ENCODE peak calls at places on chromosomes 12 and 14, in five cellular contexts. Q, D, S, M and V are unnamed samples.
A peak's percentile ranks its signal among the peaks of the same experiment; 100 is the strongest.

GRCh38 chr12:11743748-11744147 is 94.3 kb downstream of the ETV6 start:
- DNase-seq in Q (no peak), D (no peak), S (no peak), M (no peak), V (no peak)

GRCh38 chr12:117059156-117059555 is 40.1 kb downstream of the TESC start:
- DNase-seq in Q (no peak), D (no peak), S (no peak), M (no peak), V (no peak)

GRCh38 chr14:32710351-32711102 is 228.2 kb upstream of the NPAS3 start:
- DNase-seq in Q (no peak), D (peak; percentile 54), S (no peak), M (peak; percentile 66), V (peak; percentile 20)

GRCh38 chr14:54901380-54902142 is 1.1 kb downstream of the GCH1 start:
- DNase-seq in Q (no peak), D (no peak), S (no peak), M (no peak), V (no peak)

GRCh38 chr14:69054030-69054429 is 74.9 kb upstream of the ACTN1 start:
- DNase-seq in Q (no peak), D (no peak), S (no peak), M (no peak), V (no peak)

GRCh38 chr12:123954647-123955350 is 17.8 kb downstream of the CCDC92 start:
- DNase-seq in Q (no peak), D (no peak), S (no peak), M (no peak), V (no peak)

GRCh38 chr12:64270411-64270810 is 48.3 kb upstream of the KICS2 start:
- DNase-seq in Q (no peak), D (no peak), S (no peak), M (no peak), V (no peak)

GRCh38 chr14:91835920-91836843 is 31.2 kb downstream of the TC2N start:
- DNase-seq in Q (peak; percentile 18), D (no peak), S (no peak), M (peak; percentile 87), V (peak; percentile 88)

GRCh38 chr14:102605026-102605425 is 12.6 kb downstream of the RCOR1 start:
- DNase-seq in Q (peak; percentile 54), D (no peak), S (no peak), M (no peak), V (peak; percentile 90)

GRCh38 chr12:122862872-122863701 is 27.8 kb downstream of the HIP1R start:
- DNase-seq in Q (no peak), D (no peak), S (peak; percentile 26), M (no peak), V (no peak)

GRCh38 chr14:61503167-61503801 is 181.9 kb downstream of the PRKCH start:
- DNase-seq in Q (no peak), D (peak; percentile 66), S (no peak), M (no peak), V (peak; percentile 80)

GRCh38 chr14:65038966-65039365 is 52.3 kb downstream of the FNTB start:
- DNase-seq in Q (no peak), D (no peak), S (no peak), M (no peak), V (no peak)

GRCh38 chr14:75156901-75157300 is 19.5 kb downstream of the TMED10 start:
- DNase-seq in Q (peak; percentile 41), D (peak; percentile 41), S (no peak), M (no peak), V (no peak)

GRCh38 chr12:40717576-40717975 is 25.3 kb downstream of the CNTN1 start:
- DNase-seq in Q (no peak), D (no peak), S (no peak), M (no peak), V (no peak)

GRCh38 chr12:617304-617915 is 45.8 kb downstream of the NINJ2 start:
- DNase-seq in Q (no peak), D (no peak), S (no peak), M (no peak), V (no peak)

GRCh38 chr14:21721504-21721903 is 47.9 kb upstream of the OR4E1 start:
- DNase-seq in Q (no peak), D (no peak), S (no peak), M (no peak), V (no peak)

GRCh38 chr14:65377576-65377975 is 35.0 kb upstream of the FUT8 start:
- DNase-seq in Q (peak; percentile 34), D (no peak), S (no peak), M (no peak), V (peak; percentile 55)

GRCh38 chr12:95796225-95796981 is 5.8 kb upstream of the NTN4 start:
- DNase-seq in Q (peak; percentile 17), D (no peak), S (no peak), M (no peak), V (peak; percentile 69)

GRCh38 chr14:101083564-101084435 is 180.3 kb upstream of the RTL1 start:
- DNase-seq in Q (no peak), D (no peak), S (no peak), M (peak; percentile 35), V (peak; percentile 30)

GRCh38 chr12:57241556-57242310 is 9.3 kb downstream of the STAC3 start:
- DNase-seq in Q (no peak), D (no peak), S (no peak), M (no peak), V (no peak)

GRCh38 chr12:114670257-114670955 is 13.6 kb downstream of the TBX3 start:
- DNase-seq in Q (peak; percentile 50), D (no peak), S (no peak), M (no peak), V (no peak)

GRCh38 chr14:93317836-93318807 is 14.7 kb downstream of the BTBD7 start:
- DNase-seq in Q (peak; percentile 51), D (peak; percentile 38), S (no peak), M (peak; percentile 75), V (peak; percentile 85)

GRCh38 chr12:64752833-64753238 is 6.4 kb downstream of the GNS start:
- DNase-seq in Q (peak; percentile 52), D (no peak), S (no peak), M (no peak), V (no peak)

GRCh38 chr12:64186789-64187188 is 35.3 kb downstream of the KICS2 start:
- DNase-seq in Q (peak; percentile 49), D (no peak), S (no peak), M (peak; percentile 77), V (peak; percentile 40)

GRCh38 chr12:65721541-65722190 is 102.6 kb upstream of the HMGA2 start:
- DNase-seq in Q (peak; percentile 32), D (no peak), S (no peak), M (no peak), V (no peak)

GRCh38 chr14:94748667-94749347 is 21.1 kb downstream of the GSC start:
- DNase-seq in Q (peak; percentile 3), D (no peak), S (no peak), M (peak; percentile 56), V (peak; percentile 56)

GRCh38 chr14:77043984-77044485 is 15.5 kb upstream of the IRF2BPL start:
- DNase-seq in Q (no peak), D (no peak), S (no peak), M (no peak), V (no peak)

GRCh38 chr14:69980457-69981414 is 101.5 kb downstream of the SMOC1 start:
- DNase-seq in Q (no peak), D (no peak), S (peak; percentile 74), M (no peak), V (peak; percentile 16)

GRCh38 chr12:64395739-64396138 is 5.2 kb upstream of the C12orf56 start:
- DNase-seq in Q (peak; percentile 41), D (no peak), S (no peak), M (no peak), V (no peak)

GRCh38 chr14:45177081-45177480 is 41.4 kb downstream of the FANCM start:
- DNase-seq in Q (peak; percentile 77), D (peak; percentile 65), S (no peak), M (no peak), V (peak; percentile 93)

GRCh38 chr12:93827669-93828068 is 150.5 kb downstream of the CRADD start:
- DNase-seq in Q (no peak), D (no peak), S (no peak), M (no peak), V (no peak)

GRCh38 chr12:94806617-94807016 is 156.3 kb upstream of the TMCC3 start:
- DNase-seq in Q (no peak), D (no peak), S (no peak), M (no peak), V (peak; percentile 45)

GRCh38 chr14:40362856-40363255 is 930.6 kb upstream of the FBXO33 start:
- DNase-seq in Q (no peak), D (no peak), S (no peak), M (no peak), V (no peak)